ENCODE peak calls at places on chromosomes 16 and 17, in four cellular contexts. Y is endothelial cell of umbilical vein, H is prostate gland, K is HepG2. E is an unnamed sample.

GRCh38 chr17:48131216-48131824 is 23.8 kb downstream of the SNX11 start:
- DNase-seq in Y (peak; percentile 63), H (peak; percentile 72), K (peak; percentile 74), E (peak; percentile 77)

GRCh38 chr17:48961516-48962233 is 6.7 kb downstream of the GIP start:
- DNase-seq in H (no peak), K (peak; percentile 78), Y (peak; percentile 40), E (peak; percentile 83)

GRCh38 chr17:44628234-44629188 is 27.8 kb upstream of the MEIOC start:
- DNase-seq in H (no peak), K (peak; percentile 29), Y (peak; percentile 20), E (no peak)

GRCh38 chr17:28166478-28166877 is 124.0 kb downstream of the NLK start:
- DNase-seq in K (no peak), Y (no peak), H (no peak), E (no peak)

GRCh38 chr17:19762515-19762961 is 14.4 kb upstream of the ALDH3A1 start:
- DNase-seq in Y (peak; percentile 71), H (peak; percentile 38), K (peak; percentile 56), E (peak; percentile 83)

GRCh38 chr16:88893127-88893968 is 26.9 kb upstream of the PABPN1L start:
- DNase-seq in H (no peak), Y (no peak), K (no peak), E (no peak)

GRCh38 chr16:81848306-81848853 is 69.3 kb downstream of the PLCG2 start:
- DNase-seq in K (no peak), Y (no peak), H (no peak), E (no peak)

GRCh38 chr16:74226361-74226979 is 70.1 kb upstream of the PSMD7 start:
- DNase-seq in H (no peak), K (no peak), Y (peak; percentile 36), E (no peak)

GRCh38 chr16:53773150-53773846 is 69.3 kb downstream of the FTO start:
- DNase-seq in H (peak; percentile 52), Y (peak; percentile 79), K (peak; percentile 81), E (peak; percentile 10)

GRCh38 chr17:29138184-29138955 is 41.8 kb downstream of the MYO18A start:
- DNase-seq in K (no peak), H (no peak), Y (no peak), E (no peak)

GRCh38 chr17:43907425-43907981 is at the start of gene MPP2:
- DNase-seq in H (peak; percentile 68), K (peak; percentile 20), Y (peak; percentile 55), E (peak; percentile 65)

GRCh38 chr17:18225562-18226283 is at the start of gene LLGL1:
- DNase-seq in Y (peak; percentile 36), H (no peak), K (no peak), E (peak; percentile 73)

GRCh38 chr17:29090746-29091395 is 47.9 kb downstream of the PIPOX start:
- DNase-seq in Y (no peak), H (no peak), K (no peak), E (no peak)

GRCh38 chr17:55341432-55341831 is 76.7 kb downstream of the HLF start:
- DNase-seq in H (no peak), Y (no peak), K (no peak), E (no peak)

GRCh38 chr16:19810817-19811731 is 73.6 kb downstream of the GPRC5B start:
- DNase-seq in Y (peak; percentile 69), H (no peak), K (peak; percentile 68), E (peak; percentile 46)

GRCh38 chr16:69126221-69126620 is 6.2 kb downstream of the CHTF8 start:
- DNase-seq in Y (no peak), H (no peak), K (no peak), E (no peak)

GRCh38 chr17:7293821-7294613 is 422 bp downstream of the YBX2 start:
- DNase-seq in Y (no peak), H (no peak), K (peak; percentile 49), E (no peak)

GRCh38 chr16:46962629-46963028 is 10.8 kb downstream of the DNAJA2 start:
- DNase-seq in K (no peak), H (no peak), Y (no peak), E (no peak)

GRCh38 chr16:59878479-59878878 is 1144.4 kb upstream of the GOT2 start:
- DNase-seq in Y (peak; percentile 44), K (no peak), H (no peak), E (peak; percentile 7)

GRCh38 chr17:82384730-82385429 is 13.3 kb downstream of the UTS2R start:
- DNase-seq in H (peak; percentile 82), K (peak; percentile 74), Y (no peak), E (peak; percentile 84)

GRCh38 chr17:38897176-38897575 is 27.3 kb downstream of the LASP1 start:
- DNase-seq in K (no peak), Y (no peak), H (no peak), E (no peak)

GRCh38 chr17:38894276-38894675 is 24.4 kb downstream of the LASP1 start:
- DNase-seq in H (no peak), Y (peak; percentile 29), K (no peak), E (no peak)

GRCh38 chr17:38898291-38898679 is 27.1 kb upstream of the LASP1NB start:
- DNase-seq in H (no peak), Y (no peak), K (no peak), E (no peak)

GRCh38 chr17:38897671-38898290 is 27.6 kb upstream of the LASP1NB start:
- DNase-seq in H (no peak), K (no peak), Y (peak; percentile 46), E (no peak)

DNA sequence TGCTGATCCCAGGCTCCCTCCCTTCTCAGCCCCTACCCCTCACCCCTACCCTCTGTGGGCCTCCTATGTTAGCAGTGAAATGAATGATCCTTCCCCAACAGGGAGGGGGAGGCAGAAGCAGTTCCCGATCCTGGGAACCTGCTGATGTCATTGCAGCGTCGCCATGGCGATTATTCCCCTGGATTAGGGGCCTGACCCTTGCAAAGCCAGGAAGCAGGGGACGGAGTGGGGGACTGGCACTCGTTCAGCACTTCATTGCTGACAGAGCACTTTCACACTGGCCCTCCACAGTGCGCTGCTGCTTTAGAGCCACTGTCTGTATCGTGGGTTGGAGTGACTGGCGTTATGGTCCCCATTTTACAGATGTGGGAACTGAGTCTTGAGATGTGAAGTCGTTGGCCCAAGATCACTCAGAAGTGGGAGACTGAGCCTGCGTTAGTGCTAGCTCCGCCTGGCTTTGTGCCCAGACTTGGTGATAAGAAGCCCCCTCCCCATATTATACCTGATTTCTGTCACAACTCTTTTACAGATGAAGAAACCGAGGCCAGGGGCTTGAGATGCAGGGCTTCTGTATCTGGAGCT is 26.6 kb downstream of the LASP1 start:
- DNase-seq in Y (peak; percentile 42), H (no peak), K (no peak), E (no peak)
- TF ChIP-seq POLR2A in Y (no peak), H (no peak), K (no peak), E (no peak)

DNA sequence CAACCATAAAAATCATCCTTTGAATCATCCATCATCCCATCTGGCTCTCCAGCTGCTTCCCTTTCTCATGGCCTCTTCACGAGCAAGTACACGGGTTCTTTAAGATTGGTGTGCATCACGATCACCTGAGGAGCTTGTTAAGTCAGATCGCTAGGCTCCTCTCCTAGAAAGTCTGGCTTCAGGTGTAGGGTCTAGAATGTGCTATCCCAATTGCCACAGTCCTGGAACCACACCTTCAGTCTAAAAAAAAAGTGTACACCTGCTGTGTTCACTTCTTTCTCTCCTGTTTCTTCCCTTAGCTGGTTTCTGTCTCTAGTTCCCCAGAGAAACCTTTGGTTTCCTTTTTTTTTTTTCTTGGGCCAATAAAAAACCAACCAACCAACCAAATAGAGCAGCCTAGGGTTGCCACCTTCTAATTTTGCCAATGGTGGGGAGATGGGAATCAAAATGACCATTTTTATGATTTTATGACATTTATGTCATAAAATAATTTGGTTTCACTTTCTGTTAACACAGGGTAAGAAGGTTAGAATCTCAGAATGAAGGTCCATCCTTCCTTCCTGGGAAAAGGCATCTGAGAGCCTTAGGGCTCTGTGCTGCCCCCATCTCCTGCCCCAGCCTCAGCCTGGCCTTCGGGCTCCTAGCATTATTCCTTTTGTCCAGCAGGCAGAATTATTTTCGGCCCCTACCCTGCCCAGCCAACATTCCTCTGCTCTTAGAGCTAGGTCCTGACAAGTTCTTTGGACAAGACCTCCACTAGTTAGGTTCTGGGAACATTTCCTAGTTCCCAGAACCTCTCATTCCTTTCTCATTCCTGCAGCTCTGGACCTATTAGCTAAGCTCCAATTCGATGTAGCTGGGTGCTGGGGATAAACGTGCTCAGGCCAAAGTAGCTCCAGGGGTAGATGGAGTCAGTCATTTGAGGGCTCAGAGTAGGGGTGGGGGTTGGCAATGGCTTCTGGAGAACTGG is 1.9 kb upstream of the GGT6 start:
- DNase-seq in K (no peak), H (no peak), Y (no peak), E (no peak)
- TF ChIP-seq POLR2A in K (no peak), H (no peak), Y (no peak), E (no peak)

GRCh38 chr17:9912146-9913099 is 7.4 kb upstream of the RCVRN start:
- DNase-seq in H (no peak), K (no peak), Y (no peak), E (no peak)
- TF ChIP-seq POLR2A in H (no peak), K (no peak), Y (no peak), E (no peak)

DNA sequence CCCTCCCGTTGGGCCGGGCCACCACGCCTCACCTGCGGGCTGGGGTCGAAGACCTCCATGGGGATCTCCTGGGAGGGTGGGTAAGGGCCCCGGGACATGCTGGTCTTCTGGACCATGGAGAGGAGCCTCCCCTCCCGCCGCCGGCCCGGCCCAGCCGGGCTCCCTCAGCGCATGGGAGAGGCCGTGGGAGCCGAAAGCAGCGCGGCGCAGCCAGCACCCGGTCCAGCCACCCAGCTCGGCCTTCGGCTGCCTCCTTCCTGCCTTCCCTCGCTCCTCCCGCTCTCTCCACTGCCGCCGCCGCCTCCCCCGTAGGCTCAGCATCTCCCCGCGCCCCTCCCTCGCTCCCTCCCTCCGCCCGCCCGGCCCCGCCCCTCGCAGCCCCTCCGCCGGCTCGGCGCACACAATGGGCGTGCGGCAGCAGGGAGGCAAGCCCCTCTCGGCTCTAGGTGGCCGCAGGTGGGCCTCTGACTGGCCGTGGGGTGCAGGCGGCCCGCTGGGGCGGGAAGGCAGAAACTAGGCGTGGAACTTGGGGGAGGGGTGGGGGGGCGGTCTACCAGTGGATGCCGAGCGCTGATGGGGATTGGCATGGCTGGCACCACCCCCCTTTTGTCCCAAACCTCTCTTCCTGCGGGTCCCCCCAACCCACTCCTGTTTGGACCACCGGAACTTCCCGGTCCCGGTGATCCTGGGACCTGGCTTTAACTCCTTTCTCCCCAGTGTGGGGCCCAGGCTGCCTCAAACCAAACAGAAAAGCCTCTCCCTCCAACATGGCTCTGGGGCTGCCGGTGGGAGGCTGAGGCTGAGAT is at the start of gene CACNB1:
- DNase-seq in K (peak; percentile 45), Y (peak; percentile 69), H (peak; percentile 56), E (peak; percentile 86)
- TF ChIP-seq POLR2A in K (peak; percentile 61), Y (no peak), H (peak; percentile 63), E (peak; percentile 93)

E was measured in H54.